ENCODE peak calls at places on chromosomes 11 and 22, in nine cellular contexts. J is NB4; C is lung; G is RWPE1; P is PC-9; B is fibroblast of pulmonary artery; V is IMR-90; M is AG04449; X is CD4-positive, alpha-beta T cell. H is an unnamed sample.
A peak's percentile ranks its signal among the peaks of the same experiment; 100 is the strongest.

GRCh38 chr11:97739892-97740782 is 1280.6 kb upstream of the CNTN5 start:
- DNase-seq in J (no peak), C (no peak), G (no peak), P (no peak), B (peak; percentile 96), V (peak; percentile 59), M (no peak), X (no peak), H (peak; percentile 43)

GRCh38 chr11:46367244-46367915 is 14.1 kb upstream of the MDK start:
- DNase-seq in J (peak; percentile 74), C (peak; percentile 62), G (no peak), P (peak; percentile 67), B (peak; percentile 57), V (peak; percentile 59), M (no peak), X (peak; percentile 72), H (peak; percentile 58)

GRCh38 chr22:35611891-35612576 is 5.1 kb downstream of the MB start:
- DNase-seq in J (peak; percentile 43), C (no peak), G (no peak), P (no peak), B (no peak), V (no peak), M (no peak), X (no peak), H (no peak)

GRCh38 chr11:93858376-93858775 is 8.0 kb upstream of the VSTM5 start:
- DNase-seq in J (no peak), C (peak; percentile 7), G (no peak), P (no peak), B (no peak), V (no peak), M (no peak), X (no peak), H (no peak)

GRCh38 chr11:106553304-106553703 is 465.0 kb downstream of the GUCY1A2 start:
- DNase-seq in J (no peak), C (no peak), G (no peak), P (no peak), B (no peak), V (no peak), M (no peak), X (no peak), H (no peak)

GRCh38 chr11:131656839-131657211 is 286.4 kb downstream of the NTM start:
- DNase-seq in J (no peak), C (no peak), G (no peak), P (no peak), B (no peak), V (no peak), M (no peak), X (no peak), H (no peak)

GRCh38 chr22:38456841-38457699 is 2.1 kb upstream of the KCNJ4 start:
- DNase-seq in J (no peak), C (no peak), G (no peak), P (no peak), B (no peak), V (no peak), M (no peak), X (no peak), H (no peak)

GRCh38 chr11:41714101-41714500 is 254.6 kb upstream of the LRRC4C start:
- DNase-seq in J (no peak), C (no peak), G (no peak), P (no peak), B (no peak), V (no peak), M (no peak), X (no peak), H (no peak)

GRCh38 chr22:43345356-43345755 is 2.2 kb upstream of the SCUBE1 start:
- DNase-seq in J (no peak), C (no peak), G (no peak), P (no peak), B (no peak), V (no peak), M (no peak), X (no peak), H (no peak)

GRCh38 chr11:117550466-117550865 is 222.8 kb downstream of the CEP164 start:
- DNase-seq in J (no peak), C (no peak), G (no peak), P (no peak), B (no peak), V (no peak), M (no peak), X (no peak), H (no peak)

GRCh38 chr11:76318744-76319384 is 62.1 kb downstream of the THAP12 start:
- DNase-seq in J (peak; percentile 83), C (peak; percentile 82), G (peak; percentile 80), P (peak; percentile 82), B (peak; percentile 74), V (peak; percentile 61), M (no peak), X (peak; percentile 86), H (peak; percentile 80)

GRCh38 chr22:50217543-50218152 is 16.8 kb downstream of the SELENOO start:
- DNase-seq in J (no peak), C (no peak), G (no peak), P (no peak), B (no peak), V (no peak), M (no peak), X (no peak), H (no peak)

GRCh38 chr11:22875869-22876473 is 15.7 kb upstream of the CCDC179 start:
- DNase-seq in J (peak; percentile 79), C (peak; percentile 55), G (peak; percentile 67), P (peak; percentile 58), B (peak; percentile 92), V (peak; percentile 89), M (peak; percentile 58), X (peak; percentile 39), H (peak; percentile 90)

GRCh38 chr22:49780281-49780991 is 47.2 kb downstream of the BRD1 start:
- DNase-seq in J (peak; percentile 92), C (no peak), G (no peak), P (no peak), B (peak; percentile 17), V (no peak), M (no peak), X (no peak), H (no peak)

GRCh38 chr22:44408227-44409192 is 89.5 kb downstream of the RTL6 start:
- DNase-seq in J (no peak), C (no peak), G (no peak), P (no peak), B (no peak), V (no peak), M (no peak), X (no peak), H (no peak)

GRCh38 chr11:24781288-24781687 is 284.4 kb downstream of the LUZP2 start:
- DNase-seq in J (no peak), C (no peak), G (no peak), P (no peak), B (no peak), V (no peak), M (no peak), X (no peak), H (no peak)
- TF ChIP-seq CTCF in J (no peak), C (no peak), G (no peak), P (no peak), B (no peak), V (no peak), M (no peak), X (no peak), H (no peak)

GRCh38 chr11:120715239-120715638 is 203.7 kb downstream of the GRIK4 start:
- DNase-seq in J (peak; percentile 28), C (no peak), G (no peak), P (no peak), B (peak; percentile 7), V (no peak), M (no peak), X (no peak), H (no peak)
- TF ChIP-seq CTCF in J (peak; percentile 71), C (no peak), G (peak; percentile 22), P (peak; percentile 46), B (peak; percentile 44), V (peak; percentile 39), M (peak; percentile 32), X (no peak), H (peak; percentile 42)

DNA sequence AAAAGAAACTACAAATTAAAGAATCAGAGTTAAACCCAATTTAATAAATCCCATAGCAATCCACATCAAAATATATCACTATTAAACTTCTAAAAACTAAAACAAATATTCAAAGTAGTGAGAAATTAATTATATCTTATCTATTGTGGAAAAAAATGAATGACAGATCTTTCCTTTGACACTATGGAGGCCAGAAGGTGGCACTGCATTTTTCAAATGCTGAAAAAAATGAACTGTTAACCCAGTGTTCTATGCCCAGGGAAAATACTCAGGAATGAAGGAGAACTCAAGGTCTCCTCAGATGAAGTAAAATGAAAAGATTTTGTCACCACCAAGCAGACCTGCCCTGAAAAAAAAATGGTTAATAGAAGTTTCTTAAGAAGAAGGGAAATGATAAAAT is 27.7 kb downstream of the TYR start:
- DNase-seq in J (no peak), C (no peak), G (peak; percentile 3), P (no peak), B (peak; percentile 5), V (no peak), M (no peak), X (no peak), H (no peak)
- TF ChIP-seq CTCF in J (no peak), C (no peak), G (no peak), P (no peak), B (peak; percentile 10), V (no peak), M (no peak), X (no peak), H (no peak)

GRCh38 chr22:29207231-29207550 is 1.5 kb downstream of the EMID1 start:
- DNase-seq in J (no peak), C (no peak), G (no peak), P (no peak), B (no peak), V (no peak), M (no peak), X (no peak), H (no peak)

GRCh38 chr22:29206372-29207230 is 905 bp downstream of the EMID1 start:
- DNase-seq in J (no peak), C (no peak), G (no peak), P (no peak), B (no peak), V (no peak), M (no peak), X (no peak), H (no peak)

GRCh38 chr22:29204617-29205183 is 996 bp upstream of the EMID1 start:
- DNase-seq in J (peak; percentile 65), C (no peak), G (no peak), P (no peak), B (no peak), V (no peak), M (no peak), X (no peak), H (no peak)

GRCh38 chr22:29205260-29205597 is 467 bp upstream of the EMID1 start:
- DNase-seq in J (no peak), C (no peak), G (no peak), P (no peak), B (no peak), V (no peak), M (no peak), X (no peak), H (no peak)

DNA sequence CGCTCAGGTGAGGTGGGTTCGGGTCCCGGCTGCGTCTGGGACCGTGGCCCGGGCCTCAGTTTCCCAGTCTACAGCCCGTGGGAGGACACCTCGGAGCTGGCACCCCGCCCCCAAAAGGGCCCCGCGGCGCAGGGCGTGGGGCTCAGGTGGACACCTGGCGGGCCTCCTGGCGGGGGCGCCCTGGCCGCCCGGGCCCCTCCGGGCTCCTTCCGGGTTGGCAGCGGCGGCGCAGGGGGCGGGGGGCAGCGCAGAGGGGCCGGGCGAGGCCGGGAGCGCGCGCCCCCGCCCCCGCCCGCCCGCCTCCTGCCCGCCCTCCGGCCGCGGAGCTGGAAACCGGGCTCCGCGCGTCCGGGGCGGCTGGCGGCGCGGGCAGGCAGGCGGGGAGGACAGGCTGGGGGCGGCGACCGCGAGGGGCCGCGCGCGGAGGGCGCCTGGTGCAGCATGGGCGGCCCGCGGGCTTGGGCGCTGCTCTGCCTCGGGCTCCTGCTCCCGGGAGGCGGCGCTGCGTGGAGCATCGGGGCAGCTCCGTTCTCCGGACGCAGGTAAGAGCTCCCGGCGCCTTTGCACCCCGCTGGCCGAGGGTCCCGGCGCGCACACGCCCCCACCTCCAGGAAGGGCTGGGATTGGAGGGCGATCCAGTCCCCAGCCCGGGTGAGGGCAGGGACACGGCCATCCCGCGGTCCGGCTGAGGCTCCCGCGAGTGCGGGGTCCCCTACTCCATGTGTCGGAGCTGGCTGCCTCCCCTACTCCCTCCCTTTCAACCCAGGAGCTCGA is at the start of gene EMID1:
- DNase-seq in J (peak; percentile 69), C (no peak), G (no peak), P (peak; percentile 28), B (peak; percentile 16), V (peak; percentile 9), M (no peak), X (peak; percentile 11), H (no peak)
- TF ChIP-seq CTCF in J (peak; percentile 13), C (no peak), G (peak; percentile 20), P (no peak), B (no peak), V (peak; percentile 25), M (peak; percentile 50), X (no peak), H (no peak)

H was measured in MCF 10A.